ENCODE peak calls at places on chromosomes 7 and 10, in seven cellular contexts. U is NCI-H1930, J is left cardiac atrium, I is thoracic aorta, K is pulmonary artery endothelial cell, G is H54, V is activated gamma-delta T cell treated with Interleukin-2 at 50 U/mL for 16 hours. O is an unnamed sample.

GRCh38 chr10:1284076-1284475 is 227.9 kb downstream of the WDR37 start:
- DNase-seq in U (no peak), J (no peak), I (no peak), K (no peak), G (no peak), V (no peak), O (no peak)

GRCh38 chr10:106825996-106826395 is 338.5 kb downstream of the SORCS1 start:
- DNase-seq in U (no peak), J (no peak), I (no peak), K (no peak), G (no peak), V (no peak), O (no peak)

GRCh38 chr10:24483701-24484100 is 240.0 kb downstream of the ARHGAP21 start:
- DNase-seq in U (no peak), J (peak), I (no peak), K (no peak), G (peak), V (no peak), O (no peak)

GRCh38 chr7:129295015-129295423 is 70.2 kb downstream of the AHCYL2 start:
- DNase-seq in U (no peak), J (no peak), I (no peak), K (no peak), G (no peak), V (no peak), O (no peak)

GRCh38 chr10:71643904-71644303 is 75.7 kb downstream of the C10orf105 start:
- DNase-seq in U (no peak), J (no peak), I (no peak), K (no peak), G (no peak), V (no peak), O (no peak)

GRCh38 chr10:129532838-129533237 is 65.8 kb downstream of the MGMT start:
- DNase-seq in U (no peak), J (no peak), I (no peak), K (no peak), G (no peak), V (no peak), O (no peak)

GRCh38 chr10:100766693-100767427 is 21.5 kb downstream of the PAX2 start:
- DNase-seq in U (no peak), J (no peak), I (no peak), K (no peak), G (no peak), V (no peak), O (no peak)

GRCh38 chr10:46298346-46299266 is 11.8 kb downstream of the ANTXRL start:
- DNase-seq in U (no peak), J (no peak), I (no peak), K (no peak), G (no peak), V (no peak), O (no peak)

GRCh38 chr10:13102002-13102794 is 2.2 kb downstream of the OPTN start:
- DNase-seq in U (no peak), J (peak), I (no peak), K (no peak), G (no peak), V (no peak), O (no peak)

GRCh38 chr10:6030217-6030616 is 31.9 kb downstream of the IL2RA start:
- DNase-seq in U (no peak), J (no peak), I (no peak), K (no peak), G (no peak), V (no peak), O (no peak)